ENCODE peak calls at places on chromosome 7, in six cellular contexts. J is mammary epithelial cell, N is fibroblast of lung, T is Karpas-422, A is endothelial cell of umbilical vein, B is neural progenitor cell. X is an unnamed sample.

GRCh38 chr7:148367701-148368475 is 222.7 kb upstream of the C7orf33 start:
- DNase-seq in A (no peak), T (no peak), B (peak; percentile 32), N (no peak), J (no peak), X (no peak)

GRCh38 chr7:26156454-26157365 is 4.7 kb downstream of the NFE2L3 start:
- DNase-seq in B (no peak), T (no peak), J (peak; percentile 96), N (peak; percentile 97), A (peak; percentile 95), X (peak; percentile 59)

GRCh38 chr7:137996386-137996851 is 5.5 kb downstream of the CREB3L2 start:
- DNase-seq in J (no peak), T (no peak), B (no peak), A (peak; percentile 93), N (peak; percentile 89), X (peak; percentile 42)

GRCh38 chr7:88664630-88665233 is 94.8 kb upstream of the ZNF804B start:
- DNase-seq in A (peak; percentile 88), N (peak; percentile 84), B (no peak), J (peak; percentile 35), T (no peak), X (no peak)

GRCh38 chr7:65503434-65504152 is 129.9 kb downstream of the ZNF92 start:
- DNase-seq in N (no peak), T (no peak), A (no peak), J (no peak), B (no peak), X (no peak)

GRCh38 chr7:36777062-36777461 is 52.8 kb upstream of the AOAH start:
- DNase-seq in T (no peak), N (no peak), A (no peak), B (no peak), J (no peak), X (peak; percentile 72)

GRCh38 chr7:111407258-111407657 is 155.0 kb downstream of the IMMP2L start:
- DNase-seq in J (no peak), B (no peak), T (no peak), N (no peak), A (no peak), X (no peak)

GRCh38 chr7:76302299-76303056 is at the start of gene HSPB1:
- DNase-seq in J (peak; percentile 95), A (peak; percentile 98), B (peak; percentile 79), T (no peak), N (peak; percentile 89), X (no peak)

GRCh38 chr7:75617634-75618234 is 121.0 kb downstream of the HIP1 start:
- DNase-seq in T (no peak), J (no peak), A (no peak), B (no peak), N (peak; percentile 6), X (peak; percentile 85)

GRCh38 chr7:98423043-98423442 is 22.2 kb upstream of the BAIAP2L1 start:
- DNase-seq in B (no peak), N (peak; percentile 26), J (peak; percentile 9), A (no peak), T (peak; percentile 68), X (no peak)

GRCh38 chr7:73703985-73704639 is 15.4 kb downstream of the STX1A start:
- DNase-seq in J (no peak), N (no peak), T (peak; percentile 71), A (no peak), B (peak; percentile 95), X (peak; percentile 59)

GRCh38 chr7:30330134-30331111 is 46.0 kb downstream of the ZNRF2 start:
- DNase-seq in N (peak; percentile 28), J (no peak), B (no peak), A (no peak), T (peak; percentile 87), X (peak; percentile 51)

GRCh38 chr7:33841031-33841430 is 64.3 kb upstream of the BMPER start:
- DNase-seq in B (no peak), J (no peak), A (no peak), T (no peak), N (no peak), X (no peak)

GRCh38 chr7:142711722-142712616 is 37.3 kb upstream of the PRSS1 start:
- DNase-seq in A (peak; percentile 44), B (peak; percentile 36), J (peak; percentile 8), T (peak; percentile 75), N (peak; percentile 25), X (no peak)

GRCh38 chr7:32293833-32294232 is 196.3 kb downstream of the LSM5 start:
- DNase-seq in T (no peak), B (no peak), A (no peak), N (no peak), J (no peak), X (no peak)

GRCh38 chr7:92609921-92610518 is 19.8 kb upstream of the FAM133B start:
- DNase-seq in B (no peak), J (no peak), A (peak; percentile 47), N (no peak), T (peak; percentile 72), X (no peak)

GRCh38 chr7:76409537-76409936 is at the start of gene SSC4D:
- DNase-seq in T (no peak), A (no peak), J (no peak), N (no peak), B (peak; percentile 67), X (no peak)

GRCh38 chr7:103540986-103541385 is 95.0 kb upstream of the SLC26A5 start:
- DNase-seq in B (no peak), N (peak; percentile 6), T (no peak), A (peak; percentile 40), J (no peak), X (no peak)

GRCh38 chr7:151408498-151408838 is 1.4 kb downstream of the WDR86 start:
- DNase-seq in B (no peak), T (no peak), J (no peak), N (no peak), A (no peak), X (no peak)
- H3K9ac ChIP-seq in B (no peak overlapping the region), T (no peak overlapping the region), J (no peak overlapping the region), N (no peak overlapping the region), A (no peak overlapping the region), X (peak overlapping the region; percentile 87)

GRCh38 chr7:107998150-107998549 is 4.8 kb downstream of the LAMB1 start:
- DNase-seq in B (no peak), J (peak; percentile 43), T (no peak), A (no peak), N (peak; percentile 68), X (no peak)

GRCh38 chr7:107993879-107994278 is 9.1 kb downstream of the LAMB1 start:
- DNase-seq in A (no peak), J (no peak), T (no peak), N (peak; percentile 60), B (no peak), X (no peak)

GRCh38 chr7:107994366-107994765 is 8.6 kb downstream of the LAMB1 start:
- DNase-seq in N (no peak), T (no peak), B (no peak), A (no peak), J (no peak), X (no peak)

GRCh38 chr7:107996072-107996824 is 6.7 kb downstream of the LAMB1 start:
- DNase-seq in T (no peak), J (no peak), B (peak; percentile 55), N (peak; percentile 80), A (peak; percentile 51), X (no peak)

DNA sequence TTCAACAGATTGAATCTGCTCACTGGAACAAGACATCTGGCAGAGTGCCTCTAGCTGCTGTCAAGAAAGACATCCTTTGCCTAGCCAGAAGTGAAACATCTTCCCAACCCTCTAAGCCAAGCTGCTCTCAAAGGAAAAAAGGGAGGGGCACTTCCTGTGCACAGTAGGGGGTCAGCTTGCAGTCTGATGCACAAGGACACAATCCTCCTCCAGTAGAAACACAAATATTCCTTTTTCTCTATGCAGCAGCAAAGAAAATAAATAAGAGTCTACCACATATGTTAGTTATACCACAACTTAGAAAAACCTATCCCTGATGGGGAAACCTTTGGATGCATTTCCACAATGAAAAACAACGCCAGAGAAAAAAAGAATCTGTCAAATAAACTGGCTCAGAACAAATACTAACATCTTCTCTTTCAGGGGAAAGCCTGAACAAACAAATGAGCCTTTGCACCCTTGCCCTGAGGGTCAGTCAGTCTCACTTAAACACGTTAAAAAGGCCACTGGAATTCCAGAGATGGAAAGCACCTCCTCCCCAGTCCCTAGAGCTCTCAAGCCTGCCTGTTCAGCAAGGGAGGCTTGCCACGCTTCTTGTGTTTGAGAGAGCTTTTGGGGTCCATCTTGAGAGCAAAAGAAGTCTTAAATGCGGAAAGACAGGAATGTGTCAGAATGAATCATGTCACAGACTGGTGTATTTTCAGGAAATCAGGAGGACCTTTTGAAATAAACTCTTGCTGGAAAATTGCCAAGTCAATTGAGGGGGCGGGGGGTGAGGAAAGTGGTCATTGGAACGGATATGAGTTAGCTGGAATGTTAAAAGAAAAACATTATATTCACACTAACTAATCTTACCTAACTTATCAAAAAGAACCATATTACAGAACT is 7.5 kb downstream of the LAMB1 start:
- DNase-seq in J (peak; percentile 75), B (peak; percentile 83), N (peak; percentile 94), A (peak; percentile 99), T (no peak), X (no peak)
- H3K4me2 ChIP-seq in J (peak overlapping the region; percentile 60), B (peak overlapping the region; percentile 53), N (peak overlapping the region; percentile 49), A (peak overlapping the region; percentile 73), T (no peak overlapping the region), X (no peak overlapping the region)

GRCh38 chr7:107953265-107953923 is 49.6 kb downstream of the LAMB1 start:
- DNase-seq in A (no peak), B (no peak), N (no peak), T (no peak), J (no peak), X (no peak)

GRCh38 chr7:107953924-107954303 is 49.0 kb downstream of the LAMB1 start:
- DNase-seq in A (no peak), B (no peak), J (no peak), T (no peak), N (no peak), X (no peak)

GRCh38 chr7:107958764-107959526 is 44.0 kb downstream of the LAMB1 start:
- DNase-seq in J (peak; percentile 87), A (no peak), B (no peak), N (peak; percentile 84), T (peak; percentile 23), X (no peak)

GRCh38 chr7:107951896-107952295 is 51.1 kb downstream of the LAMB1 start:
- DNase-seq in J (no peak), B (no peak), N (no peak), T (no peak), A (no peak), X (no peak)

DNA sequence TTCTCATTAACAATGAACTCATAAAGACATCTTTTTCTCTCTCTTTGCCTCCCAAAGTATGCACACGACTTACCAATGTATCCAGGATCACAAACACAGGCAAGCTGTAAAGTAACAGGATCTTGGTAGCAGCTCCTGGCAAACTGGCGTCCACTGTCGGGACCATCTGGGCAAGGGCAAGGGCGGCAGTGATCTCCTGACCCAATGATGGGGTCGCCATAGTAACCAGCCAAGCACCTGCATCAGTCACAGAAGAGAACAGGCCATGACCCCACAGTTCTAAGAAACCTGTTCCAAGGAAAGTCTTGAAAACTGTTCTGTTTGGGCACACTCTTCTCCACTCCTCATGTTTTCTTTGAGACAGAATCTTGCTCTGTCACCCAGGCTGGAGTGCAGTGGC is 47.6 kb downstream of the LAMB1 start:
- DNase-seq in J (no peak), B (no peak), A (no peak), T (no peak), N (no peak), X (no peak)
- H3K4me1 ChIP-seq in J (peaks cover 36% of the 10 kb centered on the region), B (peaks cover 16% of the 10 kb centered on the region), A (peaks cover 36% of the 10 kb centered on the region), T (no peaks in the 10 kb centered on the region), N (peaks cover 51% of the 10 kb centered on the region), X (no peaks in the 10 kb centered on the region)

DNA sequence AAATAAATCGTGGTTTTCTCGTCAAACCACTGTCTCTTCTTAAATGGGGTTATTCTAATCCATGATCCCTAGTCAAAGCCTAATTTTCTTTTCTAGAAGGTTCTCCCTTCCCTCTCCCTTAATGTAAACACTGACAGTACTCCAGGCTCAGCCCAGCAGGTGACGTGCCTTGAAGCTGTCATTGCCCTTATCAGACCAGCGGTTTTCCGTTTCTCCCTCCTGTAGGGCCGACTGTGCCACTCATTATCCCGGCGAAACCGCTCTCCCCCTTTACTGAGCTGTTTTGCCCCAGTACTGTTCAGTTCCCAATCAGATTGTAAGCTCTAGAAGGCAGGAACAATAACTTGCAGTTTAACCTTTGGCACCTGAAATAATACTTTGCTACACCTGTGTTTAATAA is 153.5 kb upstream of the RHEB start:
- DNase-seq in B (no peak), N (no peak), T (no peak), J (no peak), A (no peak), X (no peak)
- H3K9ac ChIP-seq in B (no peak overlapping the region), N (no peak overlapping the region), T (no peak overlapping the region), J (no peak overlapping the region), A (no peak overlapping the region), X (no peak overlapping the region)

X was measured in DND-41.